ENCODE peak calls at places on chromosomes 5 and 9, in six cellular contexts. D is HCT116; T is breast epithelium; R is mammary epithelial cell; S is CD4-positive, CD25-positive, alpha-beta regulatory T cell; I is pancreas. O is an unnamed sample.

GRCh38 chr5:72584466-72584865 is 77.3 kb upstream of the ZNF366 start:
- DNase-seq in D (no peak), T (no peak), R (no peak), S (peak; percentile 0), I (no peak), O (no peak)

GRCh38 chr5:133996683-133997252 is 8.0 kb downstream of the VDAC1 start:
- DNase-seq in D (no peak), T (no peak), R (no peak), S (peak; percentile 25), I (no peak), O (no peak)

GRCh38 chr9:134304712-134305111 is 21.5 kb upstream of the RXRA start:
- DNase-seq in D (no peak), T (no peak), R (no peak), S (no peak), I (no peak), O (no peak)

GRCh38 chr9:118596374-118597015 is 772.7 kb downstream of the BRINP1 start:
- DNase-seq in D (no peak), T (no peak), R (no peak), S (no peak), I (no peak), O (no peak)

GRCh38 chr9:137458194-137459146 is 664 bp downstream of the NSMF start:
- DNase-seq in D (no peak), T (no peak), R (no peak), S (no peak), I (peak; percentile 72), O (no peak)

GRCh38 chr5:14270212-14270702 is 127.1 kb downstream of the TRIO start:
- DNase-seq in D (peak; percentile 48), T (no peak), R (peak; percentile 43), S (peak; percentile 50), I (no peak), O (peak; percentile 69)

GRCh38 chr5:34889394-34889793 is 25.9 kb downstream of the RAD1 start:
- DNase-seq in D (no peak), T (no peak), R (no peak), S (no peak), I (no peak), O (no peak)

GRCh38 chr9:92245005-92245797 is 48.3 kb downstream of the IARS1 start:
- DNase-seq in D (no peak), T (no peak), R (peak; percentile 87), S (no peak), I (no peak), O (no peak)

GRCh38 chr5:17304282-17304681 is 86.9 kb downstream of the BASP1 start:
- DNase-seq in D (no peak), T (no peak), R (no peak), S (no peak), I (no peak), O (no peak)

GRCh38 chr5:141269195-141269594 is 24.0 kb downstream of the PCDHB15 start:
- DNase-seq in D (no peak), T (no peak), R (no peak), S (no peak), I (no peak), O (no peak)
- H3K9me3 ChIP-seq in D (peaks cover 10% of the 10 kb centered on the region), T (peaks cover 100% of the 10 kb centered on the region), R (peaks cover 36% of the 10 kb centered on the region), S (peaks cover 83% of the 10 kb centered on the region), I (no peaks in the 10 kb centered on the region), O (no peaks in the 10 kb centered on the region)

GRCh38 chr9:109632817-109633216 is 134.7 kb upstream of the PTPN3 start:
- DNase-seq in D (no peak), T (no peak), R (no peak), S (no peak), I (no peak), O (no peak)
- H3K4me3 ChIP-seq in D (no peak overlapping the region), T (no peak overlapping the region), R (no peak overlapping the region), S (no peak overlapping the region), I (no peak overlapping the region), O (no peak overlapping the region)

GRCh38 chr5:132756542-132756941 is 9.3 kb downstream of the CCNI2 start:
- DNase-seq in D (no peak), T (no peak), R (no peak), S (no peak), I (no peak), O (no peak)
- H3K4me1 ChIP-seq in D (no peaks in the 10 kb centered on the region), T (no peaks in the 10 kb centered on the region), R (no peaks in the 10 kb centered on the region), S (no peaks in the 10 kb centered on the region), I (no peaks in the 10 kb centered on the region), O (no peaks in the 10 kb centered on the region)

GRCh38 chr5:141389153-141390042 is 1.9 kb downstream of the PCDHGB4 start:
- DNase-seq in D (no peak), T (no peak), R (no peak), S (no peak), I (no peak), O (no peak)
- H3K9me3 ChIP-seq in D (no peaks in the 10 kb centered on the region), T (peaks cover 95% of the 10 kb centered on the region), R (peaks cover 43% of the 10 kb centered on the region), S (peaks cover 21% of the 10 kb centered on the region), I (no peaks in the 10 kb centered on the region), O (no peaks in the 10 kb centered on the region)

DNA sequence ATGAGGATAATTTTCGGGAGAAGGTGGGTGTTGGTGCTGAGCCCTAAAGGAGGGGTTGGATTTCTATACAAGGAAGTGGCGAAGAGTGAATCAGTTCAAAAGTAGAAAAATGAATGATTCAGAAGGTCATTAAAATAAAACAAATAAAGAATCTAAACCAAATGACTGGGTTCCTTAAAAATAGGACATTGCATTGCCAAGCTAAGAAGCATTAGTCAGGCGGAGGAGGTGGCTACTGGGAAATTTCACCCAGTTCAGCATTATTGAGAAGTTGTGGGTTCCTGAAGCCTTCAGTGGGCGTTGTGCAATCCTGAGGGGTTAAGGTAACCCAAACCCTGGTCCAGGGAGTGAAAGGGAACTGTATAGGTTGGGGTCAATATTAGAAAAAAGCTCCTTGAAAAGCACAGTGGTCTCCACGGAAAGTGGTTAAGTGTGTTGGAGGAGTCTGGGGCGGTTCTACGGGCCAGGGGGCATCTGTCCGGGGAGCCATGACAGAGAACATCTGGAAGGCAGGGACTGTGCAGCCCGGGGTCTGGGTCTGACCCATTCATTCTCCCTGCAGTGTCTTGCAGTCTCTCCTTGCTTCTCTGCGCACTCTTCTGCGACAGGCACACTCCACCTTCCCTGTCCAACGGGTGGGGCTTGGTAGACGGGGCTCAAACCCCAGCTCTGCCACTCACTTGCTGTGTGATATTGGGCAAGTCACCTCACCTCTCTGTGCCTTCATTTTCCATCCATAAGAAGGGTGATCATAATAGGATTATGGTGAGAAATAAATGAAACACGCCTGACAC is 27.6 kb upstream of the DUSP1 start:
- DNase-seq in D (no peak), T (no peak), R (peak; percentile 74), S (no peak), I (no peak), O (no peak)
- H3K4me3 ChIP-seq in D (no peak overlapping the region), T (no peak overlapping the region), R (no peak overlapping the region), S (no peak overlapping the region), I (no peak overlapping the region), O (no peak overlapping the region)

GRCh38 chr5:68243681-68244080 is 28.1 kb downstream of the PIK3R1 start:
- DNase-seq in D (no peak), T (no peak), R (no peak), S (peak; percentile 58), I (no peak), O (no peak)

GRCh38 chr5:68245325-68245724 is 29.8 kb downstream of the PIK3R1 start:
- DNase-seq in D (no peak), T (no peak), R (no peak), S (no peak), I (no peak), O (no peak)

GRCh38 chr5:68240771-68241170 is 25.2 kb downstream of the PIK3R1 start:
- DNase-seq in D (no peak), T (no peak), R (no peak), S (no peak), I (no peak), O (no peak)

GRCh38 chr5:68242743-68243142 is 27.2 kb downstream of the PIK3R1 start:
- DNase-seq in D (no peak), T (no peak), R (no peak), S (no peak), I (no peak), O (no peak)

GRCh38 chr5:68243251-68243650 is 27.7 kb downstream of the PIK3R1 start:
- DNase-seq in D (no peak), T (no peak), R (no peak), S (no peak), I (no peak), O (no peak)
- H3K4me1 ChIP-seq in D (no peaks in the 10 kb centered on the region), T (no peaks in the 10 kb centered on the region), R (peaks cover 19% of the 10 kb centered on the region), S (peaks cover 56% of the 10 kb centered on the region), I (peaks cover 10% of the 10 kb centered on the region), O (peaks cover 16% of the 10 kb centered on the region)

DNA sequence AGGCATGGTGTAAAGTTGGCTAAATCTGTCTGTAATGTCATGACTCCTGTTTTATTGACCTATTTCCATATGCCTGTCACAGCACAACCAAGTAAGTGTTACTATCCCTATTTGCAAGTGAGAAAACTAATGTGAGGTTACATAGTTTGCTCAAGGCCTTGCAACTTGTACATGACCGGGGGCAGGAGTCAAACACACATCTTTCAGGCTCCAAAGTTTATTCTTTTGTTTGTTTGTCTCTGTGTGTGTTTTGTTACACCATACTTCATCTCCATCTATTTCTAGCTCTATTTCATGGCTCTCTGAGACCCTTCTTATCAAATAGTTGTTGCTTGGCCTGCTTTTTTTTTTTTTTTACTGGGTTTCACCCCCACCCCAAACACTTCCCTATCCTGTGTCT is 70.2 kb downstream of the CMYA5 start:
- DNase-seq in D (no peak), T (no peak), R (no peak), S (no peak), I (no peak), O (no peak)
- H3K9me3 ChIP-seq in D (no peaks in the 10 kb centered on the region), T (no peaks in the 10 kb centered on the region), R (no peaks in the 10 kb centered on the region), S (no peaks in the 10 kb centered on the region), I (no peaks in the 10 kb centered on the region), O (no peaks in the 10 kb centered on the region)

DNA sequence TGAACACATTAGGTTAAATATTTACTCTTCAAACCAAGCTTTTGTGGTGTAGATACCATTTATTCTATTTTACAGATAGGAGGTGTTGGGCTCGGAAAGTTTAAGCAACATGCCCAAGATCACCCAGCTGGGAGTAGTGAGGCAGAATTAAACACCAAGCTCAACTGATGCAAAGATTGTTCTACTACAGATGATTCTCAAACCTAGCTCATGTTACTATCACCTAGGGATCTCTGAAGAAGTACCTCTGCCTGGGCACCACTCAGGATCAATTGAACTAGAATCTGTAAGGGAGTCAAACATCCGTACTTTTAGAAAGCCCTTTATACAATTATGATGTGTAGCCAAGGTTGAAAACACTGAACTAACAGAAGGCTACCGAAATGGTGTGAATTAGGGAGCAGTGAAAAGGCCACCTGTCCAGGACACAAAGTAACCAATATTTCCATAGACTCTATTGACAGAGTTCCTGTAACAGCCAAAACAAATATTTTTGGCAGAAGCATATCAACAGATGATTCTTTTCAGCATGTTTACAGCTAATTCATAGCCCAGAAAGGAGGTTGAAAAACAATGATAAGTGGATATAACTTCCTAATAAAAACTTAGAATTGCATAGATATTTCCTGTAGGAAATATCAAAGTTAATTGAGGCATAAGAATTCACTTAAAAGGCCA is 158.5 kb upstream of the PTGER4 start:
- DNase-seq in D (no peak), T (no peak), R (no peak), S (no peak), I (no peak), O (no peak)
- H3K4me3 ChIP-seq in D (no peak overlapping the region), T (no peak overlapping the region), R (no peak overlapping the region), S (no peak overlapping the region), I (no peak overlapping the region), O (no peak overlapping the region)

DNA sequence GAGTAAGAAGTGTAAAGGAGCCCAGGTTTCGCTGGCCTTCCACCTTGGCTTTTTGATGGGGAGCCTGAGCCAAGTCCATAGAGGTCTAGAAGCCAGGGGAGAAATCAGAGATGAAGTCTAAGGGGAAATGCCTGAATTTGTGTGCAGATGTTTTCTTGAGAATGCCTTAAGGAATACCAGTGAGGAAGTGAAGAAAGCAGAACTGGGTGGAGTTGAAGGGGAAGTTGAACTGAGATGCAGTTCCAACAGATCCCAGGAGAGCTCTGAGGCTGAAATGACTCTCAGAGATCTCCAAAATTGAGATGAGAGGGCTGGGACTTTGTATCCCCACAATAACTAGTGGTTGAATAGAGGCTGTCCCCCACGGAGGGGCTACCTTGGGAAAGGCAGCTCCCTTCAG is 197.1 kb downstream of the ZNF462 start:
- DNase-seq in D (no peak), T (no peak), R (no peak), S (no peak), I (no peak), O (no peak)
- H3K4me1 ChIP-seq in D (no peaks in the 10 kb centered on the region), T (no peaks in the 10 kb centered on the region), R (no peaks in the 10 kb centered on the region), S (no peaks in the 10 kb centered on the region), I (no peaks in the 10 kb centered on the region), O (no peaks in the 10 kb centered on the region)

O was measured in HAP-1.